ENCODE peak calls at places on chromosomes 4 and X, in four cellular contexts. B is pancreas, Y is substantia nigra, W is EL. F is an unnamed sample.

GRCh38 chrX:41558531-41558930 is 111.4 kb downstream of the NYX start:
- DNase-seq in W (peak), Y (no peak), B (no peak), F (no peak)

GRCh38 chrX:18938710-18939109 is 45.2 kb downstream of the PHKA2 start:
- DNase-seq in B (no peak), Y (no peak), W (no peak), F (no peak)

GRCh38 chrX:55488268-55488558 is 1.4 kb downstream of the USP51 start:
- DNase-seq in B (no peak), Y (no peak), W (no peak), F (no peak)

GRCh38 chr4:168643796-168644159 is 146.9 kb downstream of the PALLD start:
- DNase-seq in Y (no peak), W (no peak), B (no peak), F (no peak)

GRCh38 chr4:152860057-152860456 is 76.1 kb upstream of the FHDC1 start:
- DNase-seq in B (no peak), W (peak), Y (no peak), F (no peak)

GRCh38 chr4:140134780-140135179 is 19.2 kb downstream of the MAML3 start:
- DNase-seq in B (no peak), Y (no peak), W (no peak), F (no peak)

GRCh38 chr4:791866-792630 is 33.9 kb downstream of the CPLX1 start:
- DNase-seq in W (peak), Y (no peak), B (peak), F (peak)

GRCh38 chr4:8906991-8907595 is 35.5 kb upstream of the HMX1 start:
- DNase-seq in Y (no peak), B (no peak), W (no peak), F (no peak)

GRCh38 chr4:86594559-86595425 is 677 bp downstream of the PTPN13 start:
- DNase-seq in W (peak), Y (peak), B (no peak), F (peak)

GRCh38 chr4:169397762-169398161 is 127.0 kb upstream of the SH3RF1 start:
- DNase-seq in Y (no peak), B (no peak), W (peak), F (no peak)

GRCh38 chrX:154986826-154987575 is 35.5 kb downstream of the F8 start:
- DNase-seq in Y (no peak), W (no peak), B (no peak), F (no peak)

GRCh38 chr4:100736651-100737450 is 219.0 kb upstream of the EMCN start:
- DNase-seq in Y (no peak), W (peak), B (no peak), F (no peak)

F was measured in prostate gland.